ENCODE peak calls at places on chromosomes 2 and 18, in five cellular contexts. One of them, this sample, is unnamed.
A peak's percentile ranks its signal among the peaks of the same experiment; 100 is the strongest.

GRCh38 chr2:33202641-33203345 is 256.0 kb downstream of the LTBP1 start:
- DNase-seq in fibroblast of mammary gland: no peak
- DNase-seq in AG10803: no peak
- DNase-seq in Karpas-422: no peak
- DNase-seq in coronary artery: no peak
- DNase-seq in this sample: no peak

GRCh38 chr2:199470672-199471442 is 13.1 kb upstream of the SATB2 start:
- DNase-seq in fibroblast of mammary gland: no peak
- DNase-seq in AG10803: no peak
- DNase-seq in Karpas-422: no peak
- DNase-seq in coronary artery: no peak
- DNase-seq in this sample: no peak

GRCh38 chr2:54773838-54774237 is 50.4 kb downstream of the EML6 start:
- DNase-seq in fibroblast of mammary gland: peak; percentile 20
- DNase-seq in AG10803: no peak
- DNase-seq in Karpas-422: no peak
- DNase-seq in coronary artery: no peak
- DNase-seq in this sample: no peak

GRCh38 chr2:233430091-233430490 is 75.8 kb downstream of the DGKD start:
- DNase-seq in fibroblast of mammary gland: no peak
- DNase-seq in AG10803: peak; percentile 50
- DNase-seq in Karpas-422: no peak
- DNase-seq in coronary artery: no peak
- DNase-seq in this sample: no peak

GRCh38 chr2:48292429-48292828 is 237.5 kb upstream of the STON1 start:
- DNase-seq in fibroblast of mammary gland: no peak
- DNase-seq in AG10803: no peak
- DNase-seq in Karpas-422: no peak
- DNase-seq in coronary artery: no peak
- DNase-seq in this sample: no peak

GRCh38 chr2:218607436-218608115 is at the start of gene PLCD4:
- DNase-seq in fibroblast of mammary gland: peak; percentile 85
- DNase-seq in AG10803: peak; percentile 64
- DNase-seq in Karpas-422: peak; percentile 38
- DNase-seq in coronary artery: no peak
- DNase-seq in this sample: no peak

GRCh38 chr2:177667626-177668025 is 275.1 kb downstream of the AGPS start:
- DNase-seq in fibroblast of mammary gland: peak; percentile 41
- DNase-seq in AG10803: peak; percentile 11
- DNase-seq in Karpas-422: no peak
- DNase-seq in coronary artery: no peak
- DNase-seq in this sample: no peak

GRCh38 chr2:1773883-1774282 is 29.6 kb upstream of the PXDN start:
- DNase-seq in fibroblast of mammary gland: no peak
- DNase-seq in AG10803: no peak
- DNase-seq in Karpas-422: no peak
- DNase-seq in coronary artery: no peak
- DNase-seq in this sample: no peak

GRCh38 chr18:55245200-55245599 is 285.9 kb upstream of the CCDC68 start:
- DNase-seq in fibroblast of mammary gland: no peak
- DNase-seq in AG10803: peak; percentile 58
- DNase-seq in Karpas-422: no peak
- DNase-seq in coronary artery: no peak
- DNase-seq in this sample: no peak

GRCh38 chr18:77004555-77005380 is 127.8 kb downstream of the MBP start:
- DNase-seq in fibroblast of mammary gland: no peak
- DNase-seq in AG10803: no peak
- DNase-seq in Karpas-422: no peak
- DNase-seq in coronary artery: no peak
- DNase-seq in this sample: no peak

GRCh38 chr18:40607741-40608140 is 1347.3 kb upstream of the PIK3C3 start:
- DNase-seq in fibroblast of mammary gland: no peak
- DNase-seq in AG10803: no peak
- DNase-seq in Karpas-422: no peak
- DNase-seq in coronary artery: no peak
- DNase-seq in this sample: no peak

GRCh38 chr2:10647451-10647850 is 42.3 kb downstream of the NOL10 start:
- DNase-seq in fibroblast of mammary gland: no peak
- DNase-seq in AG10803: no peak
- DNase-seq in Karpas-422: no peak
- DNase-seq in coronary artery: no peak
- DNase-seq in this sample: no peak

GRCh38 chr18:55981712-55982475 is 393.9 kb upstream of the TCF4 start:
- DNase-seq in fibroblast of mammary gland: no peak
- DNase-seq in AG10803: no peak
- DNase-seq in Karpas-422: no peak
- DNase-seq in coronary artery: no peak
- DNase-seq in this sample: no peak

GRCh38 chr2:56170988-56171387 is 12.8 kb upstream of the CCDC85A start:
- DNase-seq in fibroblast of mammary gland: no peak
- DNase-seq in AG10803: peak; percentile 58
- DNase-seq in Karpas-422: no peak
- DNase-seq in coronary artery: no peak
- DNase-seq in this sample: no peak

GRCh38 chr2:11481789-11482472 is 16.0 kb upstream of the E2F6 start:
- DNase-seq in fibroblast of mammary gland: no peak
- DNase-seq in AG10803: no peak
- DNase-seq in Karpas-422: no peak
- DNase-seq in coronary artery: no peak
- DNase-seq in this sample: no peak

GRCh38 chr18:79526468-79527460 is 131.0 kb downstream of the NFATC1 start:
- DNase-seq in fibroblast of mammary gland: no peak
- DNase-seq in AG10803: no peak
- DNase-seq in Karpas-422: no peak
- DNase-seq in coronary artery: no peak
- DNase-seq in this sample: peak; percentile 79

GRCh38 chr2:160742679-160743078 is 249.1 kb upstream of the RBMS1 start:
- DNase-seq in fibroblast of mammary gland: peak; percentile 73
- DNase-seq in AG10803: peak; percentile 59
- DNase-seq in Karpas-422: no peak
- DNase-seq in coronary artery: no peak
- DNase-seq in this sample: no peak

GRCh38 chr2:84338069-84338468 is 121.0 kb downstream of the SUCLG1 start:
- DNase-seq in fibroblast of mammary gland: peak; percentile 57
- DNase-seq in AG10803: peak; percentile 95
- DNase-seq in Karpas-422: no peak
- DNase-seq in coronary artery: no peak
- DNase-seq in this sample: no peak

GRCh38 chr2:37355735-37356134 is 11.3 kb downstream of the QPCT start:
- DNase-seq in fibroblast of mammary gland: no peak
- DNase-seq in AG10803: no peak
- DNase-seq in Karpas-422: no peak
- DNase-seq in coronary artery: no peak
- DNase-seq in this sample: no peak

GRCh38 chr2:240143276-240143675 is 2.8 kb upstream of the OTOS start:
- DNase-seq in fibroblast of mammary gland: no peak
- DNase-seq in AG10803: no peak
- DNase-seq in Karpas-422: peak; percentile 43
- DNase-seq in coronary artery: no peak
- DNase-seq in this sample: no peak

GRCh38 chr2:74849228-74849892 is 15.4 kb downstream of the HK2 start:
- DNase-seq in fibroblast of mammary gland: no peak
- DNase-seq in AG10803: no peak
- DNase-seq in Karpas-422: peak; percentile 87
- DNase-seq in coronary artery: no peak
- DNase-seq in this sample: no peak

DNA sequence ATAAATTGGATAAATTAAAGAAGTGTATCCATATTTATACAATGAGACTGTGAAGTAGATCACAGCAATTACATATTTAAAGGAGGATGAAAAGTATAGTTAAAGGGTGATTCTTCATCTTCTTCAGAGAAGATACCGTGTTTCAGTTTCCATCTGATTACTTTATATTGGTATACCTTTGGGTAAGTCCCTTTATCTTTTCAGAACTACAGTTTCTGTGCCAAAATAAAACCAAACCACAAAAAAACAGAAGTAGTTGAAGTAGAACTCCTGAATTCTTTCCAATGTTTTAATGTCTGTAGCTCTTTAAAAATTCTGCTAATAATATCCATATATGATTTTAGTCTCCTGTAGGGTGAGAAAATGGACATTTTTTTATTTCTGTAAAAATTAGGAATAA is 231.2 kb upstream of the LINC00305 start:
- DNase-seq in fibroblast of mammary gland: no peak
- DNase-seq in AG10803: no peak
- DNase-seq in Karpas-422: no peak
- DNase-seq in coronary artery: no peak
- DNase-seq in this sample: no peak
- H3K4me3 ChIP-seq in fibroblast of mammary gland: no peak overlapping the region
- H3K4me3 ChIP-seq in AG10803: no peak overlapping the region
- H3K4me3 ChIP-seq in Karpas-422: no peak overlapping the region
- H3K4me3 ChIP-seq in coronary artery: no peak overlapping the region
- H3K4me3 ChIP-seq in this sample: no peak overlapping the region

GRCh38 chr2:128488429-128488828 is 169.8 kb upstream of the HS6ST1 start:
- DNase-seq in fibroblast of mammary gland: no peak
- DNase-seq in AG10803: no peak
- DNase-seq in Karpas-422: no peak
- DNase-seq in coronary artery: no peak
- DNase-seq in this sample: no peak
- H3K4me3 ChIP-seq in fibroblast of mammary gland: no peak overlapping the region
- H3K4me3 ChIP-seq in AG10803: no peak overlapping the region
- H3K4me3 ChIP-seq in Karpas-422: no peak overlapping the region
- H3K4me3 ChIP-seq in coronary artery: no peak overlapping the region
- H3K4me3 ChIP-seq in this sample: no peak overlapping the region

DNA sequence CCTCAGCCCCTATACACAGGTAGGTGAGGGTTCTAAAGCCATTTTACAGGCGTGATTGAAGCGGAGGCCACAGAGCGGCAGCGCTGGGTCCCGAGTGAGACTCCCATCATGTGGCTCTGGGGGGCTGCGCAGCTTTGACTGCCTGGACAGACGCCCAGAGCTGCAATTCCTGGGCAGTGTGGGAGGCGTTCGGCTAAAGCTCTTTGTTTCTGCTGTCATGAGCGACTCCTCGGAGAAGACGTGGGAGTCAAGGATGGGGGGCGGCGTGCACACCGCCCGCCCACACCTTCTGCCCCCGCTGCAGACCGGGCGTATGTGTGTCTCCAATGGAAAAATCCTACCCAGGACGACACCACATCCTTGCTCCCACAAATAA is 867 bp upstream of the LBH start:
- DNase-seq in fibroblast of mammary gland: no peak
- DNase-seq in AG10803: no peak
- DNase-seq in Karpas-422: no peak
- DNase-seq in coronary artery: no peak
- DNase-seq in this sample: no peak
- H3K4me3 ChIP-seq in fibroblast of mammary gland: peak overlapping the region; percentile 54
- H3K4me3 ChIP-seq in AG10803: peak overlapping the region; percentile 99
- H3K4me3 ChIP-seq in Karpas-422: peak overlapping the region; percentile 67
- H3K4me3 ChIP-seq in coronary artery: peak overlapping the region; percentile 98
- H3K4me3 ChIP-seq in this sample: peak overlapping the region; percentile 65

GRCh38 chr2:96145028-96145939 is at the start of gene DUSP2:
- DNase-seq in fibroblast of mammary gland: peak; percentile 39
- DNase-seq in AG10803: peak; percentile 47
- DNase-seq in Karpas-422: peak; percentile 96
- DNase-seq in coronary artery: no peak
- DNase-seq in this sample: peak; percentile 78
- H3K4me3 ChIP-seq in fibroblast of mammary gland: peak within 1 kb of the TSS; percentile 25
- H3K4me3 ChIP-seq in AG10803: peak within 1 kb of the TSS; percentile 54
- H3K4me3 ChIP-seq in Karpas-422: peak within 1 kb of the TSS; percentile 96
- H3K4me3 ChIP-seq in coronary artery: peak within 1 kb of the TSS; percentile 70
- H3K4me3 ChIP-seq in this sample: peak within 1 kb of the TSS; percentile 40

DNA sequence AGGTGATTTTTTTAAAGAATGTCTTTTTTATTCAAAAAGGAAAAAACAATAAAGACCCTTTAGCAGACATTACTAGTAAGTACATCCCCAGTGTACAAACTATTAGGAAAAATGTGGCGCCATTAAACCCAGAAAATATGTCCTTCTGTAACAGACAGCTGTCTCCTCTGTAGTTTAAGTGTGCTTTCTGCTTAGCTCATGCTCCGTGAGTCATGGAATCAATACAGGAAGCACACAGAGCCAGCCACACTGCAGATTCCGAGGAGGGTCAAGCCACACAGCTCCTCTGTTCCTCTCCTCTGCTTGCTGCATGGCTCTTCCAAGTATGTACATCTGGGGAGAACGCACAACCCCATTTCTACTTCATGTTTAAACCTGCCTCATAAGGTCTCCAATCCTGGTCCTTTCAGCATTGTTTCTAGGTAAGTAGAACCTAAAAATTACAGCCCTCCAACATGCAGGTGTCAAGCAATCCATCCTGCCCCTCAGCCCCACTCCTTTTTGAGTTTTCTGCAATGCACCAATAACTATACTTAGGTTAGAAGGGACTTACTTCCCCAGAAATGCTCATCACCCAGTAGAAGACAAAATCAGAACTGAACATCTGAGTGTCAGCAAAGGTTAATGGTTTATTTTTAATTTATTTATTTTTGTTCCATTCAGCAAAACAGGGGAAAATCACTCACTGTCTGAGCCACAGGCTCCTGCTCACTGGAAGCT is 37.5 kb downstream of the ACVR1 start:
- DNase-seq in fibroblast of mammary gland: peak; percentile 89
- DNase-seq in AG10803: peak; percentile 71
- DNase-seq in Karpas-422: no peak
- DNase-seq in coronary artery: no peak
- DNase-seq in this sample: peak; percentile 68
- H3K4me3 ChIP-seq in fibroblast of mammary gland: peak overlapping the region; percentile 27
- H3K4me3 ChIP-seq in AG10803: no peak overlapping the region
- H3K4me3 ChIP-seq in Karpas-422: no peak overlapping the region
- H3K4me3 ChIP-seq in coronary artery: peak overlapping the region; percentile 52
- H3K4me3 ChIP-seq in this sample: peak overlapping the region; percentile 31

GRCh38 chr18:5196253-5197031 is 615 bp downstream of the AKAIN1 start:
- DNase-seq in fibroblast of mammary gland: no peak
- DNase-seq in AG10803: no peak
- DNase-seq in Karpas-422: no peak
- DNase-seq in coronary artery: no peak
- DNase-seq in this sample: no peak

GRCh38 chr18:5195656-5196055 is 1.4 kb downstream of the AKAIN1 start:
- DNase-seq in fibroblast of mammary gland: no peak
- DNase-seq in AG10803: no peak
- DNase-seq in Karpas-422: no peak
- DNase-seq in coronary artery: no peak
- DNase-seq in this sample: no peak

GRCh38 chr18:5197032-5197434 is at the start of gene AKAIN1:
- DNase-seq in fibroblast of mammary gland: peak; percentile 16
- DNase-seq in AG10803: peak; percentile 27
- DNase-seq in Karpas-422: no peak
- DNase-seq in coronary artery: no peak
- DNase-seq in this sample: no peak

GRCh38 chr18:5197461-5197860 is 404 bp upstream of the AKAIN1 start:
- DNase-seq in fibroblast of mammary gland: no peak
- DNase-seq in AG10803: no peak
- DNase-seq in Karpas-422: no peak
- DNase-seq in coronary artery: no peak
- DNase-seq in this sample: no peak
- H3K4me3 ChIP-seq in fibroblast of mammary gland: no peak overlapping the region
- H3K4me3 ChIP-seq in AG10803: no peak overlapping the region
- H3K4me3 ChIP-seq in Karpas-422: no peak overlapping the region
- H3K4me3 ChIP-seq in coronary artery: no peak overlapping the region
- H3K4me3 ChIP-seq in this sample: no peak overlapping the region

This sample was measured in right atrium auricular region.